ENCODE peak calls at places on chromosomes 12 and 14, in seven cellular contexts. S is neural progenitor cell, I is MM.1S, T is HCT116, J is GM23248, P is GM23338, Z is hepatocyte. A is an unnamed sample.

GRCh38 chr14:105185973-105186372 is 4.9 kb upstream of the NUDT14 start:
- DNase-seq in Z (no peak), T (no peak), S (no peak), I (no peak), J (no peak), P (no peak), A (no peak)

GRCh38 chr12:88960213-88960878 is 380.1 kb upstream of the KITLG start:
- DNase-seq in I (peak), P (no peak), S (no peak), T (peak), J (peak), Z (no peak), A (peak)

GRCh38 chr14:43449291-43449690 is 1057.8 kb downstream of the FSCB start:
- DNase-seq in J (no peak), S (no peak), Z (no peak), P (no peak), I (no peak), T (no peak), A (peak)

GRCh38 chr12:81216739-81217138 is 138.9 kb downstream of the ACSS3 start:
- DNase-seq in J (no peak), I (no peak), T (no peak), S (no peak), P (no peak), Z (no peak), A (no peak)

GRCh38 chr12:111014547-111014946 is 94.2 kb upstream of the MYL2 start:
- DNase-seq in Z (no peak), I (no peak), J (no peak), P (peak), S (no peak), T (no peak), A (no peak)

GRCh38 chr12:104136577-104136976 is 1.4 kb downstream of the NFYB start:
- DNase-seq in S (no peak), T (no peak), Z (no peak), I (no peak), J (peak), P (no peak), A (peak)

GRCh38 chr14:24678801-24679247 is 44.8 kb upstream of the GZMB start:
- DNase-seq in S (peak), P (peak), Z (peak), I (peak), T (peak), J (peak), A (peak)

GRCh38 chr12:120220838-120221575 is 20.1 kb upstream of the RPLP0 start:
- DNase-seq in I (no peak), Z (no peak), J (no peak), S (no peak), P (no peak), T (no peak), A (no peak)

GRCh38 chr12:39459027-39459434 is 16.1 kb upstream of the KIF21A start:
- DNase-seq in S (no peak), I (no peak), Z (no peak), P (no peak), J (no peak), T (no peak), A (no peak)

GRCh38 chr12:53688134-53688533 is 12.3 kb upstream of the ATP5MC2 start:
- DNase-seq in T (no peak), J (no peak), I (no peak), S (no peak), Z (no peak), P (no peak), A (no peak)

GRCh38 chr12:111673503-111673902 is 12.3 kb downstream of the BRAP start:
- DNase-seq in J (peak), P (peak), S (no peak), I (no peak), Z (peak), T (peak), A (peak)

GRCh38 chr12:8687846-8688601 is 9.8 kb upstream of the RIMKLB start:
- DNase-seq in I (no peak), T (peak), P (peak), J (peak), S (peak), Z (peak), A (peak)

GRCh38 chr14:68232643-68233055 is 413.1 kb downstream of the RAD51B start:
- DNase-seq in Z (peak), P (no peak), J (peak), I (peak), T (peak), S (no peak), A (peak)

GRCh38 chr14:91830777-91831176 is 36.6 kb downstream of the TC2N start:
- DNase-seq in J (no peak), Z (peak), I (no peak), P (peak), S (peak), T (no peak), A (peak)

GRCh38 chr12:62934799-62935674 is at the start of gene PPM1H:
- DNase-seq in P (peak), S (peak), J (peak), Z (peak), T (peak), I (peak), A (peak)

GRCh38 chr12:107635139-107635538 is 50.5 kb upstream of the PWP1 start:
- DNase-seq in T (no peak), P (peak), I (no peak), J (no peak), S (peak), Z (no peak), A (no peak)

GRCh38 chr12:52293926-52294325 is 2.6 kb upstream of the KRT81 start:
- DNase-seq in T (no peak), I (no peak), P (no peak), S (no peak), J (no peak), Z (no peak), A (no peak)

GRCh38 chr12:78191611-78192010 is 360.9 kb downstream of the NAV3 start:
- DNase-seq in J (peak), T (no peak), P (no peak), Z (no peak), I (no peak), S (no peak), A (peak)

GRCh38 chr12:117977373-117977772 is 8.6 kb upstream of the KSR2 start:
- DNase-seq in S (no peak), Z (no peak), P (no peak), I (no peak), J (no peak), T (no peak), A (no peak)

GRCh38 chr14:53553221-53553620 is 400.1 kb upstream of the DDHD1 start:
- DNase-seq in P (no peak), I (no peak), J (no peak), S (no peak), Z (no peak), T (no peak), A (no peak)

GRCh38 chr12:15268927-15269552 is 47.8 kb upstream of the RERG start:
- DNase-seq in I (peak), Z (peak), T (peak), P (peak), S (peak), J (peak), A (peak)

GRCh38 chr14:61119006-61119405 is 138.0 kb downstream of the SLC38A6 start:
- DNase-seq in P (peak), J (no peak), Z (no peak), T (no peak), I (no peak), S (peak), A (no peak)

GRCh38 chr14:104138098-104138890 is at the start of gene KIF26A:
- DNase-seq in S (peak), I (no peak), J (no peak), Z (peak), P (peak), T (peak), A (peak)

GRCh38 chr14:50762001-50762930 is 68.7 kb downstream of the NIN start:
- DNase-seq in S (no peak), I (no peak), Z (no peak), P (no peak), J (peak), T (no peak), A (peak)

GRCh38 chr14:32039401-32039800 is 37.7 kb upstream of the ARHGAP5 start:
- DNase-seq in T (no peak), Z (no peak), J (no peak), I (no peak), S (no peak), P (no peak), A (no peak)

GRCh38 chr14:64693766-64694165 is 10.5 kb upstream of the PLEKHG3 start:
- DNase-seq in Z (no peak), S (no peak), J (no peak), I (no peak), T (no peak), P (no peak), A (no peak)

GRCh38 chr12:2811791-2812190 is 677 bp upstream of the ITFG2 start:
- DNase-seq in J (no peak), P (no peak), T (no peak), S (no peak), Z (no peak), I (no peak), A (no peak)

GRCh38 chr12:53985358-53985899 is 483 bp downstream of the HOXC10 start:
- DNase-seq in J (peak), I (no peak), P (no peak), S (no peak), T (no peak), Z (no peak), A (no peak)

GRCh38 chr12:132154941-132155770 is 10.9 kb downstream of the NOC4L start:
- DNase-seq in T (no peak), P (no peak), Z (no peak), J (peak), S (peak), I (no peak), A (no peak)

GRCh38 chr14:22122227-22123187 is 448.9 kb upstream of the OR4E1 start:
- DNase-seq in I (peak), J (no peak), S (peak), Z (peak), T (no peak), P (peak), A (peak)

GRCh38 chr14:102544745-102545460 is 35.3 kb upstream of the ANKRD9 start:
- DNase-seq in P (peak), T (no peak), J (peak), S (peak), I (no peak), Z (peak), A (no peak)

GRCh38 chr12:27333311-27334009 is 824 bp downstream of the BMAL2 start:
- DNase-seq in S (peak), I (peak), Z (peak), P (peak), J (peak), T (no peak), A (peak)

GRCh38 chr12:83016226-83016835 is 329.6 kb downstream of the TMTC2 start:
- DNase-seq in P (no peak), I (no peak), T (peak), S (no peak), Z (peak), J (peak), A (peak)

GRCh38 chr12:113155060-113155459 is 5.5 kb downstream of the CFAP73 start:
- DNase-seq in T (no peak), Z (no peak), P (no peak), J (no peak), I (no peak), S (no peak), A (no peak)

GRCh38 chr12:113157218-113157859 is 7.8 kb downstream of the CFAP73 start:
- DNase-seq in S (no peak), Z (no peak), I (no peak), P (no peak), T (no peak), J (no peak), A (no peak)

GRCh38 chr12:113154351-113154973 is 4.9 kb downstream of the CFAP73 start:
- DNase-seq in J (peak), S (peak), T (no peak), P (peak), Z (peak), I (peak), A (no peak)

GRCh38 chr12:113152835-113153814 is 3.6 kb downstream of the CFAP73 start:
- DNase-seq in T (peak), Z (peak), P (peak), I (peak), S (peak), J (peak), A (peak)

GRCh38 chr12:113155641-113156040 is 6.1 kb downstream of the CFAP73 start:
- DNase-seq in Z (no peak), P (no peak), J (no peak), T (no peak), S (no peak), I (no peak), A (no peak)
- H2AFZ ChIP-seq in Z (no peak), P (no peak), J (no peak), T (no peak), S (no peak), I (no peak), A (no peak)

GRCh38 chr14:36662543-36663403 is 1.1 kb downstream of the PAX9 start:
- DNase-seq in P (peak), I (no peak), J (peak), T (no peak), S (peak), Z (no peak), A (peak)
- TF ChIP-seq EZH2 in P (peak), I (no peak), J (peak), T (no peak), S (peak), Z (peak), A (no peak)

DNA sequence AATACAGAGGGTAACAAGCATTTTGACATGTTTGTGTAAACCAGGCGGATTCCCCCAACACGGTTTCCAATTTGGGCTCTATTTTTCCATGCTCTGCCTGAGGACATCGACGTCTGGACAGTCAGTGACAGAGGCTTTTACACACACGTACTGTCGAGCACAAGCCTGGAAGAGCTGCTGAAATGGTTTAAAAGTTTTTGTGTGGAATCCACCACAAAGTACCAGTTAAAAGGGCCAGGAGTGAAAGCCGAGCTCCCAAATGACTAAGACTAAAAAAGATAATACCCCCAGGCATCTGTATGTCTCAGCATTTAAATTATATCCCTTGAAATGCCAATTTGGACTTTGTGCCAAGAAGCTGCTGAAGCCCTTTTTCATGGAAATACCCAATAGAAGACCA is 173.2 kb downstream of the EGLN3 start:
- DNase-seq in J (no peak), I (no peak), S (peak), Z (no peak), T (no peak), P (no peak), A (peak)
- TF ChIP-seq EZH2phosphoT487 in J (no peak), I (no peak), S (no peak), Z (no peak), T (no peak), P (no peak), A (no peak)

GRCh38 chr12:25194211-25194610 is 749 bp downstream of the DNAI7 start:
- DNase-seq in J (peak), I (no peak), T (no peak), P (no peak), Z (no peak), S (no peak), A (no peak)

GRCh38 chr12:25195056-25195971 is at the start of the genes DNAI7 and ETFRF1:
- DNase-seq in Z (peak), P (peak), I (peak), J (peak), T (peak), S (peak), A (peak)

GRCh38 chr12:25189656-25190055 is 5.3 kb downstream of the DNAI7 start:
- DNase-seq in P (no peak), S (no peak), I (no peak), Z (no peak), T (no peak), J (no peak), A (no peak)

GRCh38 chr12:25197608-25198007 is 2.6 kb downstream of the ETFRF1 start:
- DNase-seq in P (no peak), S (no peak), T (no peak), Z (no peak), J (no peak), I (no peak), A (no peak)

GRCh38 chr12:25194722-25195055 is 271 bp downstream of the DNAI7 start:
- DNase-seq in S (no peak), T (no peak), I (no peak), P (no peak), Z (no peak), J (no peak), A (no peak)
- H2AFZ ChIP-seq in S (peak), T (no peak), I (peak), P (peak), Z (peak), J (peak), A (peak)